ENCODE peak calls at places on chromosome 11, in nine cellular contexts. N is stimulated activated CD4-positive, alpha-beta T cell treated with anti-CD3 and anti-CD28 coated beads, Interleukin-2, amount 100 ng/mL, for 48 hours; A is esophagus squamous epithelium; G is A172; M is stimulated activated CD8-positive, alpha-beta memory T cell treated with anti-CD3 and anti-CD28 coated beads, Interleukin-4, amount 100 ng/mL, for 4 hours; L is LoVo; D is hypothalamus; K is Peyer's patch; E is NCI-H146. Z is an unnamed sample.
A peak's percentile ranks its signal among the peaks of the same experiment; 100 is the strongest.

GRCh38 chr11:84905411-84905810 is 721.7 kb downstream of the DLG2 start:
- DNase-seq in N (no peak), A (no peak), G (no peak), M (no peak), L (no peak), D (no peak), K (no peak), E (no peak), Z (no peak)

GRCh38 chr11:111582163-111582562 is 20.1 kb upstream of the SIK2 start:
- DNase-seq in N (no peak), A (no peak), G (no peak), M (no peak), L (no peak), D (no peak), K (no peak), E (no peak), Z (no peak)

GRCh38 chr11:117547188-117547831 is 219.7 kb downstream of the CEP164 start:
- DNase-seq in N (no peak), A (no peak), G (no peak), M (no peak), L (no peak), D (no peak), K (no peak), E (no peak), Z (no peak)

GRCh38 chr11:110373061-110373702 is 56.6 kb upstream of the FDX1 start:
- DNase-seq in N (no peak), A (no peak), G (no peak), M (no peak), L (no peak), D (no peak), K (no peak), E (no peak), Z (no peak)

GRCh38 chr11:110971110-110971509 is 258.9 kb upstream of the ARHGAP20 start:
- DNase-seq in N (no peak), A (no peak), G (peak; percentile 45), M (no peak), L (no peak), D (no peak), K (no peak), E (no peak), Z (no peak)

GRCh38 chr11:66976048-66976467 is 954 bp downstream of the C11orf86 start:
- DNase-seq in N (peak; percentile 24), A (no peak), G (no peak), M (no peak), L (no peak), D (no peak), K (no peak), E (no peak), Z (no peak)

GRCh38 chr11:253160-253885 is 16.5 kb downstream of the PSMD13 start:
- DNase-seq in N (no peak), A (no peak), G (no peak), M (no peak), L (no peak), D (no peak), K (no peak), E (no peak), Z (no peak)

GRCh38 chr11:130413383-130414106 is 14.9 kb downstream of the ADAMTS8 start:
- DNase-seq in N (no peak), A (no peak), G (peak; percentile 74), M (no peak), L (no peak), D (no peak), K (no peak), E (no peak), Z (no peak)

GRCh38 chr11:44927174-44927661 is 23.5 kb downstream of the TP53I11 start:
- DNase-seq in N (peak; percentile 63), A (no peak), G (peak; percentile 59), M (peak; percentile 29), L (peak; percentile 69), D (peak; percentile 37), K (peak; percentile 51), E (peak; percentile 79), Z (no peak)

GRCh38 chr11:8218409-8218808 is 45.3 kb downstream of the LMO1 start:
- DNase-seq in N (no peak), A (no peak), G (no peak), M (no peak), L (no peak), D (no peak), K (no peak), E (no peak), Z (no peak)

GRCh38 chr11:86476109-86476861 is 101.6 kb downstream of the CCDC81 start:
- DNase-seq in N (no peak), A (no peak), G (no peak), M (no peak), L (peak; percentile 57), D (no peak), K (no peak), E (no peak), Z (no peak)

GRCh38 chr11:394858-395655 is 1.0 kb downstream of the PKP3 start:
- DNase-seq in N (no peak), A (no peak), G (no peak), M (no peak), L (no peak), D (no peak), K (no peak), E (no peak), Z (no peak)

GRCh38 chr11:1478544-1478943 is 8.0 kb downstream of the MOB2 start:
- DNase-seq in N (no peak), A (no peak), G (no peak), M (no peak), L (no peak), D (no peak), K (no peak), E (no peak), Z (no peak)

GRCh38 chr11:119371778-119372182 is 9.7 kb downstream of the USP2 start:
- DNase-seq in N (no peak), A (no peak), G (peak; percentile 29), M (no peak), L (no peak), D (no peak), K (no peak), E (peak; percentile 16), Z (no peak)

GRCh38 chr11:1338201-1339065 is 29.0 kb upstream of the TOLLIP start:
- DNase-seq in N (no peak), A (no peak), G (no peak), M (no peak), L (no peak), D (no peak), K (no peak), E (no peak), Z (no peak)

GRCh38 chr11:72553748-72554147 is 119.4 kb upstream of the CLPB start:
- DNase-seq in N (peak; percentile 11), A (no peak), G (no peak), M (no peak), L (no peak), D (no peak), K (no peak), E (no peak), Z (no peak)

GRCh38 chr11:119149371-119150275 is 771 bp downstream of the ABCG4 start:
- DNase-seq in N (no peak), A (no peak), G (no peak), M (no peak), L (no peak), D (no peak), K (no peak), E (peak; percentile 51), Z (no peak)

GRCh38 chr11:133955091-133955846 is 1.5 kb downstream of the IGSF9B start:
- DNase-seq in N (peak; percentile 40), A (no peak), G (no peak), M (no peak), L (no peak), D (no peak), K (no peak), E (peak; percentile 26), Z (no peak)

GRCh38 chr11:78737891-78738290 is 163.2 kb upstream of the NARS2 start:
- DNase-seq in N (no peak), A (no peak), G (no peak), M (no peak), L (no peak), D (no peak), K (no peak), E (no peak), Z (no peak)

GRCh38 chr11:90997241-90997640 is 774.4 kb upstream of the CHORDC1 start:
- DNase-seq in N (no peak), A (no peak), G (no peak), M (no peak), L (no peak), D (no peak), K (no peak), E (peak; percentile 9), Z (no peak)

GRCh38 chr11:8908099-8908498 is 2.9 kb upstream of the AKIP1 start:
- DNase-seq in N (no peak), A (no peak), G (no peak), M (no peak), L (no peak), D (no peak), K (no peak), E (no peak), Z (no peak)

GRCh38 chr11:19435306-19435989 is 194.7 kb upstream of the E2F8 start:
- DNase-seq in N (no peak), A (no peak), G (no peak), M (no peak), L (no peak), D (no peak), K (no peak), E (no peak), Z (no peak)

GRCh38 chr11:79081441-79082124 is 359.2 kb downstream of the TENM4 start:
- DNase-seq in N (no peak), A (no peak), G (peak; percentile 80), M (no peak), L (no peak), D (no peak), K (no peak), E (peak; percentile 24), Z (no peak)

GRCh38 chr11:46948378-46949131 is 12.0 kb downstream of the CSTPP1 start:
- DNase-seq in N (no peak), A (no peak), G (peak; percentile 76), M (no peak), L (peak; percentile 51), D (no peak), K (no peak), E (peak; percentile 33), Z (peak; percentile 34)

GRCh38 chr11:63610604-63611394 is 3.4 kb downstream of the PLAAT3 start:
- DNase-seq in N (no peak), A (no peak), G (peak; percentile 48), M (no peak), L (peak; percentile 25), D (no peak), K (no peak), E (peak; percentile 84), Z (no peak)

GRCh38 chr11:2885676-2886081 is at the start of gene CDKN1C:
- DNase-seq in N (peak; percentile 73), A (no peak), G (peak; percentile 62), M (peak; percentile 72), L (peak; percentile 79), D (no peak), K (peak; percentile 80), E (peak; percentile 80), Z (peak; percentile 24)

GRCh38 chr11:118605116-118605867 is 2.1 kb upstream of the PHLDB1 start:
- DNase-seq in N (no peak), A (no peak), G (no peak), M (no peak), L (no peak), D (no peak), K (peak; percentile 22), E (no peak), Z (no peak)

GRCh38 chr11:119873761-119874421 is 144.9 kb upstream of the NECTIN1 start:
- DNase-seq in N (no peak), A (no peak), G (no peak), M (no peak), L (no peak), D (no peak), K (no peak), E (no peak), Z (no peak)

GRCh38 chr11:128790200-128790599 is 76.9 kb downstream of the KCNJ1 start:
- DNase-seq in N (no peak), A (no peak), G (peak; percentile 57), M (no peak), L (no peak), D (no peak), K (no peak), E (no peak), Z (peak; percentile 22)

GRCh38 chr11:64003807-64004589 is 17.8 kb downstream of the OTUB1 start:
- DNase-seq in N (no peak), A (no peak), G (no peak), M (no peak), L (no peak), D (no peak), K (no peak), E (no peak), Z (no peak)

GRCh38 chr11:134393638-134394037 is 18.4 kb downstream of the B3GAT1 start:
- DNase-seq in N (no peak), A (no peak), G (no peak), M (no peak), L (peak; percentile 5), D (no peak), K (no peak), E (peak; percentile 38), Z (no peak)